ENCODE peak calls at places on chromosome 2, in eight cellular contexts. C is A549, S is heart left ventricle, M is IMR-90, F is breast epithelium, U is suprapubic skin, H is adrenal gland, R is body of pancreas. O is an unnamed sample.

GRCh38 chr2:238265605-238266004 is 22.8 kb downstream of the PER2 start:
- DNase-seq in C (no peak), S (no peak), M (no peak), F (no peak), U (no peak), H (no peak), R (no peak), O (no peak)

GRCh38 chr2:240990726-240991377 is 7.6 kb upstream of the SNED1 start:
- DNase-seq in C (no peak), S (peak), M (no peak), F (peak), U (no peak), H (no peak), R (peak), O (no peak)

GRCh38 chr2:240162531-240162930 is 22.1 kb upstream of the OTOS start:
- DNase-seq in C (no peak), S (no peak), M (no peak), F (no peak), U (no peak), H (no peak), R (no peak), O (no peak)

GRCh38 chr2:76679025-76679396 is 843.2 kb downstream of the LRRTM4 start:
- DNase-seq in C (no peak), S (no peak), M (no peak), F (no peak), U (no peak), H (no peak), R (no peak), O (no peak)

GRCh38 chr2:81658227-81658626 is 1353.7 kb upstream of the LRRTM1 start:
- DNase-seq in C (no peak), S (no peak), M (peak), F (no peak), U (no peak), H (no peak), R (no peak), O (no peak)

GRCh38 chr2:189610700-189611099 is 30.1 kb upstream of the SLC40A1 start:
- DNase-seq in C (no peak), S (no peak), M (no peak), F (no peak), U (no peak), H (no peak), R (no peak), O (no peak)

GRCh38 chr2:170339324-170339723 is 161.4 kb downstream of the MYO3B start:
- DNase-seq in C (no peak), S (no peak), M (no peak), F (no peak), U (no peak), H (no peak), R (no peak), O (no peak)

GRCh38 chr2:200498316-200498715 is 11.6 kb downstream of the KCTD18 start:
- DNase-seq in C (no peak), S (no peak), M (no peak), F (no peak), U (no peak), H (no peak), R (no peak), O (no peak)

GRCh38 chr2:109013046-109013445 is 24.0 kb upstream of the EDAR start:
- DNase-seq in C (no peak), S (no peak), M (no peak), F (no peak), U (no peak), H (no peak), R (no peak), O (no peak)

GRCh38 chr2:230896346-230897115 is 28.5 kb downstream of the GPR55 start:
- DNase-seq in C (no peak), S (no peak), M (no peak), F (peak), U (peak), H (peak), R (no peak), O (no peak)

GRCh38 chr2:9140570-9141378 is 65.8 kb upstream of the ASAP2 start:
- DNase-seq in C (no peak), S (no peak), M (peak), F (no peak), U (no peak), H (no peak), R (no peak), O (no peak)

GRCh38 chr2:216792222-216793001 is 67.5 kb downstream of the TNP1 start:
- DNase-seq in C (no peak), S (peak), M (peak), F (no peak), U (peak), H (no peak), R (peak), O (no peak)

GRCh38 chr2:112244854-112245253 is 10.0 kb downstream of the ZC3H8 start:
- DNase-seq in C (no peak), S (no peak), M (no peak), F (no peak), U (no peak), H (no peak), R (no peak), O (no peak)

GRCh38 chr2:238141541-238142318 is 3.3 kb downstream of the KLHL30 start:
- DNase-seq in C (peak), S (no peak), M (no peak), F (peak), U (no peak), H (no peak), R (peak), O (peak)

GRCh38 chr2:37916512-37917082 is 8.5 kb upstream of the RMDN2 start:
- DNase-seq in C (no peak), S (peak), M (peak), F (no peak), U (no peak), H (peak), R (peak), O (no peak)

GRCh38 chr2:120422761-120423160 is 76.8 kb downstream of the INHBB start:
- DNase-seq in C (no peak), S (no peak), M (no peak), F (no peak), U (no peak), H (peak), R (no peak), O (no peak)

GRCh38 chr2:49940616-49941015 is 786.3 kb upstream of the FSHR start:
- DNase-seq in C (no peak), S (no peak), M (no peak), F (no peak), U (no peak), H (no peak), R (no peak), O (no peak)

GRCh38 chr2:239146011-239146641 is 254.7 kb downstream of the HDAC4 start:
- DNase-seq in C (no peak), S (peak), M (no peak), F (no peak), U (no peak), H (no peak), R (no peak), O (no peak)

GRCh38 chr2:224025874-224026273 is 13.2 kb downstream of the SERPINE2 start:
- DNase-seq in C (no peak), S (no peak), M (no peak), F (no peak), U (no peak), H (no peak), R (no peak), O (no peak)

GRCh38 chr2:217166241-217166640 is 306.4 kb upstream of the TNP1 start:
- DNase-seq in C (no peak), S (no peak), M (peak), F (no peak), U (no peak), H (no peak), R (no peak), O (no peak)

GRCh38 chr2:136116111-136116812 is 1.7 kb downstream of the CXCR4 start:
- DNase-seq in C (no peak), S (peak), M (no peak), F (no peak), U (no peak), H (peak), R (no peak), O (no peak)

GRCh38 chr2:76197842-76198448 is 487.2 kb upstream of the GCFC2 start:
- DNase-seq in C (no peak), S (peak), M (peak), F (peak), U (no peak), H (peak), R (peak), O (peak)

GRCh38 chr2:71100195-71100964 is 29.6 kb downstream of the MCEE start:
- DNase-seq in C (peak), S (no peak), M (peak), F (peak), U (no peak), H (peak), R (peak), O (peak)

GRCh38 chr2:88114821-88115220 is 13.0 kb downstream of the FABP1 start:
- DNase-seq in C (no peak), S (no peak), M (no peak), F (no peak), U (no peak), H (no peak), R (no peak), O (no peak)

GRCh38 chr2:9217838-9218770 is 11.5 kb downstream of the ASAP2 start:
- DNase-seq in C (no peak), S (no peak), M (no peak), F (no peak), U (no peak), H (no peak), R (no peak), O (no peak)

GRCh38 chr2:232504438-232504837 is 15.8 kb upstream of the PRSS56 start:
- DNase-seq in C (no peak), S (no peak), M (no peak), F (no peak), U (no peak), H (no peak), R (no peak), O (no peak)

GRCh38 chr2:40653829-40654228 is 201.9 kb upstream of the SLC8A1 start:
- DNase-seq in C (no peak), S (no peak), M (peak), F (no peak), U (no peak), H (no peak), R (no peak), O (peak)

GRCh38 chr2:157093666-157094065 is 163.8 kb upstream of the GALNT5 start:
- DNase-seq in C (no peak), S (no peak), M (no peak), F (no peak), U (no peak), H (no peak), R (no peak), O (no peak)

GRCh38 chr2:96225016-96225533 is 16.4 kb upstream of the STARD7 start:
- DNase-seq in C (no peak), S (no peak), M (no peak), F (no peak), U (no peak), H (no peak), R (no peak), O (no peak)
- TF ChIP-seq POLR2A in C (no peak), S (no peak), M (no peak), F (no peak), U (no peak), H (no peak), R (no peak), O (no peak)

GRCh38 chr2:11568436-11568835 is 34.6 kb downstream of the GREB1 start:
- DNase-seq in C (no peak), S (no peak), M (no peak), F (no peak), U (peak), H (no peak), R (peak), O (no peak)

GRCh38 chr2:11566383-11566782 is 32.5 kb downstream of the GREB1 start:
- DNase-seq in C (no peak), S (no peak), M (no peak), F (no peak), U (peak), H (no peak), R (no peak), O (no peak)

GRCh38 chr2:11569636-11570035 is 35.8 kb downstream of the GREB1 start:
- DNase-seq in C (no peak), S (no peak), M (no peak), F (no peak), U (peak), H (no peak), R (no peak), O (no peak)

GRCh38 chr2:11564864-11565567 is 31.2 kb downstream of the GREB1 start:
- DNase-seq in C (no peak), S (no peak), M (no peak), F (no peak), U (peak), H (no peak), R (no peak), O (no peak)

GRCh38 chr2:11567631-11568031 is 33.8 kb downstream of the GREB1 start:
- DNase-seq in C (no peak), S (no peak), M (no peak), F (no peak), U (peak), H (no peak), R (no peak), O (no peak)
- TF ChIP-seq POLR2A in C (no peak), S (no peak), M (no peak), F (no peak), U (no peak), H (no peak), R (no peak), O (no peak)

GRCh38 chr2:203535784-203536590 is 886 bp upstream of the RAPH1 start:
- DNase-seq in C (no peak), S (no peak), M (peak), F (no peak), U (no peak), H (no peak), R (no peak), O (no peak)

GRCh38 chr2:203532957-203533695 is 2.0 kb downstream of the RAPH1 start:
- DNase-seq in C (peak), S (no peak), M (peak), F (no peak), U (no peak), H (no peak), R (no peak), O (no peak)

GRCh38 chr2:203534486-203535077 is 519 bp downstream of the RAPH1 start:
- DNase-seq in C (peak), S (peak), M (no peak), F (peak), U (no peak), H (no peak), R (no peak), O (no peak)

GRCh38 chr2:203533696-203534471 is 1.2 kb downstream of the RAPH1 start:
- DNase-seq in C (peak), S (no peak), M (peak), F (no peak), U (no peak), H (no peak), R (no peak), O (no peak)

GRCh38 chr2:203535078-203535783 is at the start of gene RAPH1:
- DNase-seq in C (peak), S (peak), M (peak), F (peak), U (peak), H (peak), R (peak), O (peak)
- TF ChIP-seq POLR2A in C (peak), S (no peak), M (peak), F (no peak), U (peak), H (peak), R (peak), O (peak)

GRCh38 chr2:74504591-74504990 is 2.9 kb downstream of the PCGF1 start:
- DNase-seq in C (no peak), S (no peak), M (no peak), F (no peak), U (no peak), H (no peak), R (no peak), O (no peak)

GRCh38 chr2:74501335-74502071 is 2.1 kb upstream of the LBX2 start:
- DNase-seq in C (no peak), S (no peak), M (no peak), F (no peak), U (no peak), H (no peak), R (no peak), O (no peak)

GRCh38 chr2:74502147-74502719 is 2.8 kb upstream of the LBX2 start:
- DNase-seq in C (no peak), S (no peak), M (no peak), F (no peak), U (no peak), H (no peak), R (peak), O (no peak)

GRCh38 chr2:74503506-74504475 is 3.7 kb downstream of the PCGF1 start:
- DNase-seq in C (no peak), S (no peak), M (no peak), F (no peak), U (no peak), H (no peak), R (no peak), O (no peak)

DNA sequence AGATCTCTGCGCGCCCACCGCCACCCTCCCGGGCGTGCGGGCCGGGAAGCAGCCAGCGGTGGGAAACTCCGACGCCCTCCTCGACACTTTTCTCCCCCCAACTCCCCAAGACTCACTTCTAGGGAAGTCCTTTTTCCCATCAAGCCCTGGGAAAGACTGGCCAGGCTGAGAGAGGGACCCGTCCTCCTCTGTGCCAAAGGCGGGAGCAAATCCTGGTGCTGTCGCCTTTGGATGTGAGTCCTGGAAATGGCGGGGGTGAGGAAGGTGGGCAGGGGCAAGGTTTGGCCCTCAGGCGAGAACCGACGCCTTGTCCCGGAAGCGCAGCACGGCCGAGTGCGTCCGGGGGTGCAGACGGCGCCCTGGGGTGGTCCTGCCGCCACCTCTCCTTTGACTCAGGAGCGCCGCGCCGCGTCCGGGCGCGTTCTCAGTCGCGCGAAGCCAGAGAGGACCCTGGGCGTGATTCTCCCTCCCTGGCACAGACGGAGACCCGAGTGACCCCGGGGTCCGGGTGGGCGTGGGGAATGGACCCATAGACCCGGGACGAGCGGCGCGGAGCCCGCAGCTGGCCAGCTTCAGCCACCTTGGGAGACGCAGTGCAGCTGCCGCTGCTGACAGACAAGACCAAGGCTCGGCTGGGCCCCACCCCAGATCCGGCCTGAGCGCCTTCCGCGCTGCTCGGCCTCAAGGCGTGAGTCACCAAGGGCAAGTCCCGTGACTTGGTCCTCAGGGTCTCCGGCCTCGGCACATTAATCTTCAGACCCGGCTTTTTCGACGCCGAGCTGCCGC is 3.5 kb upstream of the LBX2 start:
- DNase-seq in C (peak), S (peak), M (peak), F (no peak), U (no peak), H (peak), R (peak), O (no peak)
- TF ChIP-seq POLR2A in C (peak), S (no peak), M (peak), F (no peak), U (no peak), H (no peak), R (peak), O (peak)

GRCh38 chr2:19577668-19578067 is 219.2 kb upstream of the OSR1 start:
- DNase-seq in C (no peak), S (no peak), M (peak), F (no peak), U (no peak), H (no peak), R (no peak), O (no peak)
- TF ChIP-seq POLR2A in C (no peak), S (no peak), M (no peak), F (no peak), U (no peak), H (no peak), R (no peak), O (no peak)

DNA sequence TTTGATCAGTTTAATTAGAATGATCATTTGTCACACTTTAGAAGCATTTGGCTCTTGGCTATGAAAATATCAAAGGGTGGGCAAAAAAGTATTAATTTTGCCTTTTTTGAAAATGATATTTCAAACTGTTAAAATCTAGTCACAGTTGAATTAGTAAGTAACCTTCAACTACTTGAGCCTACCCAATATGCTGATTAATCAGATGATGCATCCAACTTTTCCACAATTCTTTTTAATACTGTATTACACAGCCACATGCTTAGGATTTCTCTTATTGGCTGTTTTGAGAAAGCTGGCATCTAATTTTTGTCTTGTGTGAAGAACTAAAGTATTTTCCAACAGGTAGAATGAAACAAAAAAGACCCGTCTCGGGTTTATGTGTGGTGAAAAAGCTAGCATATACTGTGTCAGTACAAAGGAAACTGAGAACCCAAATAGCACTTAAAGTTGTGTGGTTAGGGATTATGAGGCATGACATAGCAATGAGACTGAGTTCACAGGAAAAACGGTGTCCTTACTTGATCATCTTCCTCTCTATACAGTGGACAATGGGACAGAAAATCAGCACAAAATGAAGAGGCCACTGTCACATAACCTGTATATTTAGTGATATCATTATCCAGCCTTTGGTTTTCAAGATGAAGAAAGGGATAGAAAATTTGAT is 11.7 kb downstream of the OSBPL6 start:
- DNase-seq in C (no peak), S (no peak), M (peak), F (no peak), U (no peak), H (no peak), R (no peak), O (peak)
- TF ChIP-seq POLR2A in C (no peak), S (no peak), M (no peak), F (no peak), U (no peak), H (no peak), R (no peak), O (no peak)

GRCh38 chr2:175854149-175854548 is 147.9 kb downstream of the LNPK start:
- DNase-seq in C (no peak), S (no peak), M (no peak), F (no peak), U (no peak), H (no peak), R (no peak), O (no peak)

GRCh38 chr2:175855794-175856453 is 146.1 kb downstream of the LNPK start:
- DNase-seq in C (no peak), S (peak), M (peak), F (no peak), U (no peak), H (peak), R (no peak), O (peak)

GRCh38 chr2:175853110-175853509 is 149.0 kb downstream of the LNPK start:
- DNase-seq in C (no peak), S (no peak), M (no peak), F (no peak), U (no peak), H (no peak), R (no peak), O (no peak)

GRCh38 chr2:175854665-175855064 is 147.4 kb downstream of the LNPK start:
- DNase-seq in C (no peak), S (no peak), M (no peak), F (no peak), U (no peak), H (no peak), R (no peak), O (no peak)

GRCh38 chr2:175855236-175855635 is 146.8 kb downstream of the LNPK start:
- DNase-seq in C (no peak), S (no peak), M (no peak), F (no peak), U (no peak), H (no peak), R (no peak), O (no peak)
- TF ChIP-seq POLR2A in C (no peak), S (no peak), M (no peak), F (no peak), U (no peak), H (no peak), R (no peak), O (no peak)

O was measured in H54.